ENCODE peak calls at places on chromosomes 3 and 15, in six cellular contexts. I, F, G, D, O and N are unnamed samples.
A peak's percentile ranks its signal among the peaks of the same experiment; 100 is the strongest.

GRCh38 chr15:28876131-28876844 is 9.5 kb upstream of the APBA2 start:
- DNase-seq in I (no peak), D (no peak), F (no peak), O (no peak), G (no peak), N (no peak)

GRCh38 chr15:35697549-35698299 is 151.8 kb upstream of the DPH6 start:
- DNase-seq in I (no peak), D (no peak), O (no peak), F (peak; percentile 47), G (no peak), N (no peak)

GRCh38 chr15:25175033-25175788 is 220.4 kb downstream of the SNRPN start:
- DNase-seq in G (no peak), F (no peak), O (no peak), D (no peak), I (peak; percentile 34), N (peak; percentile 7)

GRCh38 chr15:78082106-78082742 is 4.7 kb upstream of the TBC1D2B start:
- DNase-seq in F (no peak), G (no peak), D (no peak), I (no peak), O (no peak), N (no peak)

GRCh38 chr15:35499723-35500122 is 46.2 kb downstream of the DPH6 start:
- DNase-seq in O (no peak), F (no peak), I (no peak), G (no peak), D (no peak), N (no peak)

GRCh38 chr3:133595341-133595740 is 21.9 kb downstream of the CDV3 start:
- DNase-seq in F (no peak), O (no peak), I (no peak), D (no peak), G (no peak), N (no peak)

GRCh38 chr3:90241481-90241880 is 1134.1 kb downstream of the EPHA3 start:
- DNase-seq in I (no peak), G (no peak), O (no peak), F (no peak), D (no peak), N (no peak)

GRCh38 chr15:35603298-35603697 is 57.3 kb upstream of the DPH6 start:
- DNase-seq in F (peak; percentile 27), I (no peak), D (no peak), O (no peak), G (no peak), N (no peak)

GRCh38 chr3:22536582-22536981 is 666.5 kb upstream of the UBE2E2 start:
- DNase-seq in O (no peak), G (no peak), I (no peak), D (no peak), F (no peak), N (no peak)

GRCh38 chr15:41971089-41971892 is 1.1 kb downstream of the EHD4 start:
- DNase-seq in O (peak; percentile 34), D (peak; percentile 51), I (peak; percentile 64), F (peak; percentile 41), G (peak; percentile 78), N (no peak)

GRCh38 chr15:66852064-66852905 is 150.2 kb downstream of the SMAD6 start:
- DNase-seq in D (no peak), I (peak; percentile 41), G (no peak), F (no peak), O (no peak), N (no peak)

GRCh38 chr3:193655827-193656433 is 62.9 kb downstream of the OPA1 start:
- DNase-seq in D (no peak), O (no peak), F (no peak), G (no peak), I (no peak), N (no peak)

GRCh38 chr3:80870476-80871041 is 890.9 kb downstream of the GBE1 start:
- DNase-seq in I (no peak), D (no peak), F (no peak), G (no peak), O (no peak), N (no peak)